ENCODE peak calls at places on chromosomes 16 and 17, in eight cellular contexts. C is fibroblast of the conjunctiva; L is NCI-H1930; V is Right ventricle myocardium inferior; G is head of caudate nucleus; U is naive thymus-derived CD8-positive, alpha-beta T cell; N is amniotic stem cell; O is DMS79 treated with DMSO at 0.1 percent for 48 hours. P is an unnamed sample.

GRCh38 chr17:10292057-10292931 is 80.5 kb downstream of the MYH13 start:
- DNase-seq in L (no peak), N (no peak), U (no peak), V (no peak), O (no peak), C (no peak), G (no peak), P (no peak)

GRCh38 chr16:77767211-77767610 is 21.2 kb upstream of the VAT1L start:
- DNase-seq in O (no peak), L (no peak), C (no peak), N (no peak), G (no peak), V (no peak), U (no peak), P (no peak)

GRCh38 chr16:907819-908218 is 63.0 kb downstream of the LMF1 start:
- DNase-seq in L (no peak), O (no peak), C (no peak), V (peak; percentile 37), N (no peak), G (peak; percentile 53), U (no peak), P (no peak)

GRCh38 chr17:27466748-27467375 is 10.6 kb downstream of the KSR1 start:
- DNase-seq in N (no peak), L (no peak), O (no peak), G (no peak), V (peak; percentile 80), C (no peak), U (no peak), P (no peak)

GRCh38 chr17:80855968-80856862 is 135.4 kb upstream of the CHMP6 start:
- DNase-seq in L (no peak), C (peak; percentile 76), G (no peak), N (peak; percentile 96), U (no peak), O (no peak), V (peak; percentile 49), P (no peak)

GRCh38 chr16:85689285-85689949 is 663 bp upstream of the GINS2 start:
- DNase-seq in G (no peak), O (peak; percentile 27), C (no peak), N (no peak), L (no peak), U (no peak), V (no peak), P (no peak)

GRCh38 chr16:55944377-55944802 is 69.2 kb upstream of the CES5A start:
- DNase-seq in G (peak; percentile 80), L (no peak), U (peak; percentile 5), C (peak; percentile 60), N (no peak), O (peak; percentile 11), V (peak; percentile 68), P (peak; percentile 18)

GRCh38 chr16:56506941-56507340 is 12.9 kb downstream of the BBS2 start:
- DNase-seq in U (no peak), G (no peak), O (no peak), L (no peak), C (peak; percentile 34), N (peak; percentile 53), V (no peak), P (no peak)

GRCh38 chr17:74373838-74374606 is 6.7 kb downstream of the GPR142 start:
- DNase-seq in G (peak; percentile 86), L (no peak), C (no peak), N (no peak), V (peak; percentile 69), O (no peak), U (no peak), P (no peak)

GRCh38 chr16:2846511-2847310 is 11.3 kb downstream of the PRSS22 start:
- DNase-seq in N (no peak), C (no peak), L (no peak), U (no peak), V (no peak), G (no peak), O (no peak), P (no peak)

GRCh38 chr16:65415460-65415859 is 293.6 kb upstream of the CDH11 start:
- DNase-seq in U (no peak), N (no peak), V (no peak), G (no peak), O (no peak), C (no peak), L (no peak), P (no peak)

GRCh38 chr16:51872536-51872935 is 674.4 kb downstream of the TOX3 start:
- DNase-seq in O (no peak), G (no peak), C (no peak), V (no peak), L (no peak), N (no peak), U (no peak), P (no peak)

GRCh38 chr16:54962045-54962444 is 31.4 kb downstream of the IRX5 start:
- DNase-seq in O (no peak), N (no peak), G (no peak), V (no peak), U (no peak), C (no peak), L (no peak), P (no peak)

GRCh38 chr17:40486513-40487370 is 14.7 kb downstream of the TNS4 start:
- DNase-seq in C (peak; percentile 64), N (no peak), L (no peak), U (no peak), V (no peak), G (no peak), O (no peak), P (no peak)

GRCh38 chr16:28166394-28167208 is 45.2 kb downstream of the XPO6 start:
- DNase-seq in U (no peak), L (no peak), C (no peak), O (no peak), N (no peak), G (no peak), V (no peak), P (no peak)

GRCh38 chr17:5237541-5238016 is 2.9 kb upstream of the SCIMP start:
- DNase-seq in L (peak; percentile 16), C (peak; percentile 33), U (no peak), V (no peak), G (no peak), N (no peak), O (no peak), P (no peak)

GRCh38 chr17:10600551-10600950 is 51.1 kb upstream of the MYH2 start:
- DNase-seq in L (no peak), G (no peak), V (no peak), C (no peak), U (no peak), O (no peak), N (no peak), P (no peak)

GRCh38 chr16:46727630-46728029 is 20.5 kb downstream of the MYLK3 start:
- DNase-seq in C (no peak), O (no peak), G (no peak), V (no peak), N (no peak), U (no peak), L (no peak), P (no peak)

GRCh38 chr16:17470871-17471744 is at the start of gene XYLT1:
- DNase-seq in C (peak; percentile 97), U (peak; percentile 33), L (peak; percentile 30), V (peak; percentile 74), N (peak; percentile 89), O (no peak), G (peak; percentile 62), P (peak; percentile 44)

GRCh38 chr17:64291268-64291851 is 28.3 kb upstream of the TEX2 start:
- DNase-seq in N (no peak), C (no peak), G (no peak), L (no peak), O (no peak), V (no peak), U (no peak), P (no peak)

GRCh38 chr16:78022347-78022746 is at the start of gene CLEC3A:
- DNase-seq in N (no peak), O (no peak), L (no peak), V (no peak), G (no peak), U (no peak), C (no peak), P (no peak)

GRCh38 chr17:48054238-48055185 is 6.4 kb downstream of the NFE2L1 start:
- DNase-seq in N (no peak), L (peak; percentile 40), C (peak; percentile 91), G (peak; percentile 89), V (peak; percentile 85), O (peak; percentile 94), U (no peak), P (no peak)

GRCh38 chr16:76237471-76237870 is 39.7 kb upstream of the CNTNAP4 start:
- DNase-seq in N (no peak), V (no peak), U (no peak), G (no peak), O (no peak), C (no peak), L (no peak), P (no peak)

GRCh38 chr16:1057252-1057932 is 15.2 kb upstream of the SSTR5 start:
- DNase-seq in U (peak; percentile 48), N (no peak), L (no peak), O (no peak), C (no peak), V (no peak), G (no peak), P (no peak)

GRCh38 chr16:25553711-25554436 is 137.9 kb upstream of the HS3ST4 start:
- DNase-seq in G (no peak), C (no peak), N (no peak), U (no peak), V (no peak), L (no peak), O (no peak), P (no peak)

GRCh38 chr17:80649672-80650338 is 105.2 kb downstream of the RPTOR start:
- DNase-seq in U (peak; percentile 49), N (peak; percentile 35), G (peak; percentile 39), V (no peak), L (peak; percentile 26), C (peak; percentile 60), O (no peak), P (no peak)

GRCh38 chr17:78996781-78997201 is 12.8 kb downstream of the CANT1 start:
- DNase-seq in L (no peak), C (no peak), O (no peak), N (no peak), G (no peak), U (no peak), V (peak; percentile 64), P (no peak)

GRCh38 chr16:79347176-79347715 is 253.3 kb downstream of the MAF start:
- DNase-seq in C (no peak), V (no peak), U (no peak), G (no peak), L (no peak), N (no peak), O (no peak), P (no peak)

GRCh38 chr17:60315650-60316049 is 76.3 kb downstream of the USP32 start:
- DNase-seq in U (no peak), C (no peak), V (no peak), O (no peak), G (no peak), L (no peak), N (no peak), P (no peak)

GRCh38 chr16:70740919-70741778 is 55.3 kb upstream of the MTSS2 start:
- DNase-seq in C (no peak), G (no peak), V (no peak), U (peak; percentile 30), L (no peak), N (no peak), O (no peak), P (no peak)

GRCh38 chr17:42200702-42201101 is 6.4 kb upstream of the GHDC start:
- DNase-seq in G (peak; percentile 66), N (no peak), L (no peak), C (no peak), V (peak; percentile 84), U (no peak), O (no peak), P (no peak)

GRCh38 chr17:56028837-56029236 is 124.4 kb upstream of the ANKFN1 start:
- DNase-seq in O (no peak), V (no peak), U (no peak), N (no peak), L (no peak), G (no peak), C (no peak), P (no peak)

GRCh38 chr17:43900183-43900857 is 7.0 kb downstream of the MPP2 start:
- DNase-seq in O (peak; percentile 76), C (peak; percentile 42), N (peak; percentile 52), V (peak; percentile 91), G (peak; percentile 86), U (peak; percentile 71), L (peak; percentile 81), P (peak; percentile 64)